ENCODE peak calls at places on chromosome 12, in nine cellular contexts. L is kidney tubule cell; Y is upper lobe of right lung; V is A172; D is A549; C is CD8-positive, alpha-beta memory T cell; I is non-pigmented ciliary epithelial cell; G is HS-5; E is activated T-helper 1 cell treated with Interleukin-2 at 50 U/mL for 16 hours. H is an unnamed sample.

GRCh38 chr12:70059373-70059772 is 183.9 kb upstream of the CNOT2 start:
- DNase-seq in L (no peak), I (no peak), Y (no peak), D (no peak), G (no peak), C (no peak), E (no peak), V (no peak), H (no peak)

GRCh38 chr12:46276756-46277155 is 7.9 kb upstream of the SLC38A1 start:
- DNase-seq in G (no peak), V (no peak), C (no peak), E (no peak), I (no peak), Y (no peak), L (no peak), D (no peak), H (no peak)

GRCh38 chr12:130825771-130826150 is 13.3 kb downstream of the STX2 start:
- DNase-seq in D (no peak), Y (no peak), E (no peak), G (no peak), V (no peak), I (no peak), C (no peak), L (no peak), H (no peak)

GRCh38 chr12:55743967-55744931 is 1.3 kb downstream of the GDF11 start:
- DNase-seq in V (no peak), Y (no peak), G (no peak), D (no peak), L (no peak), E (no peak), I (no peak), C (no peak), H (no peak)

GRCh38 chr12:130192667-130193345 is 30.5 kb downstream of the FZD10 start:
- DNase-seq in Y (no peak), G (no peak), E (no peak), I (no peak), L (peak), D (peak), C (no peak), V (no peak), H (peak)

GRCh38 chr12:100758083-100758482 is 36.5 kb upstream of the ANO4 start:
- DNase-seq in C (no peak), Y (no peak), D (no peak), I (no peak), E (no peak), V (no peak), L (no peak), G (no peak), H (no peak)

GRCh38 chr12:10033783-10034381 is 3.4 kb downstream of the CLEC9A start:
- DNase-seq in C (no peak), G (no peak), E (no peak), V (peak), D (no peak), L (peak), I (no peak), Y (no peak), H (peak)

GRCh38 chr12:22264380-22264779 is 70.1 kb downstream of the ST8SIA1 start:
- DNase-seq in V (no peak), Y (no peak), C (no peak), E (no peak), D (no peak), I (no peak), L (no peak), G (no peak), H (no peak)

GRCh38 chr12:54193437-54193836 is 4.7 kb upstream of the SMUG1 start:
- DNase-seq in D (no peak), V (no peak), C (no peak), Y (no peak), E (no peak), G (no peak), I (no peak), L (no peak), H (no peak)

H was measured in bronchial epithelial cell.